ENCODE peak calls at places on chromosomes 2 and 18, in four cellular contexts. Q, B, N and V are unnamed samples.

GRCh38 chr2:10861765-10862164 is 49.2 kb upstream of the PDIA6 start:
- DNase-seq in N (no peak), Q (no peak), B (no peak), V (no peak)

GRCh38 chr2:170277943-170278342 is 100.0 kb downstream of the MYO3B start:
- DNase-seq in N (no peak), B (no peak), Q (no peak), V (no peak)

GRCh38 chr2:128584296-128584900 is 265.7 kb upstream of the HS6ST1 start:
- DNase-seq in Q (peak; percentile 77), N (no peak), B (peak; percentile 72), V (no peak)

GRCh38 chr2:54666131-54666637 is 57.3 kb upstream of the EML6 start:
- DNase-seq in B (peak; percentile 64), N (no peak), Q (peak; percentile 78), V (no peak)

GRCh38 chr2:18187214-18187613 is 308.7 kb downstream of the KCNS3 start:
- DNase-seq in N (no peak), Q (peak; percentile 42), B (no peak), V (no peak)

GRCh38 chr18:10247402-10248117 is 206.9 kb upstream of the APCDD1 start:
- DNase-seq in B (no peak), N (no peak), Q (no peak), V (no peak)

GRCh38 chr18:79697178-79697577 is 17.6 kb downstream of the CTDP1 start:
- DNase-seq in N (no peak), Q (no peak), B (no peak), V (no peak)

GRCh38 chr18:51278045-51278649 is 80.7 kb upstream of the MEX3C start:
- DNase-seq in N (no peak), B (peak; percentile 38), Q (no peak), V (no peak)

GRCh38 chr2:152375174-152375573 is 40.2 kb downstream of the FMNL2 start:
- DNase-seq in B (no peak), Q (no peak), N (no peak), V (no peak)

GRCh38 chr18:8491516-8491915 is 117.7 kb upstream of the RAB12 start:
- DNase-seq in N (no peak), B (no peak), Q (no peak), V (no peak)

GRCh38 chr2:102226612-102227351 is 40.0 kb downstream of the IL1RL2 start:
- DNase-seq in B (no peak), N (no peak), Q (no peak), V (no peak)

GRCh38 chr18:45874501-45875184 is 49.2 kb downstream of the SIGLEC15 start:
- DNase-seq in Q (peak; percentile 56), N (no peak), B (peak; percentile 42), V (no peak)

GRCh38 chr2:1226766-1227165 is 186.5 kb upstream of the TPO start:
- DNase-seq in Q (no peak), N (no peak), B (no peak), V (no peak)

GRCh38 chr2:186059096-186059495 is 320.5 kb downstream of the FSIP2 start:
- DNase-seq in Q (no peak), B (no peak), N (no peak), V (no peak)

GRCh38 chr2:164151518-164151917 is 415.7 kb upstream of the FIGN start:
- DNase-seq in Q (no peak), B (no peak), N (no peak), V (no peak)

GRCh38 chr2:236892721-236893120 is 193.0 kb upstream of the COPS8 start:
- DNase-seq in Q (no peak), B (no peak), N (no peak), V (no peak)

GRCh38 chr2:95342556-95343320 is 45.6 kb downstream of the KCNIP3 start:
- DNase-seq in N (peak; percentile 35), B (no peak), Q (no peak), V (no peak)

GRCh38 chr2:169225906-169226305 is 136.4 kb downstream of the LRP2 start:
- DNase-seq in B (no peak), N (no peak), Q (peak; percentile 4), V (no peak)

GRCh38 chr2:176164803-176165597 is 7.9 kb downstream of the HOXD3 start:
- DNase-seq in Q (peak; percentile 88), N (no peak), B (no peak), V (no peak)

GRCh38 chr2:100767810-100768806 is 51.8 kb upstream of the NPAS2 start:
- DNase-seq in N (no peak), Q (no peak), B (no peak), V (no peak)

GRCh38 chr2:39719317-39719716 is 53.6 kb downstream of the TMEM178A start:
- DNase-seq in N (no peak), Q (no peak), B (no peak), V (no peak)

GRCh38 chr2:28589746-28590463 is 94.0 kb downstream of the PLB1 start:
- DNase-seq in B (no peak), N (peak; percentile 30), Q (no peak), V (no peak)

GRCh38 chr2:127407091-127407490 is 11.1 kb upstream of the PROC start:
- DNase-seq in N (no peak), Q (no peak), B (no peak), V (no peak)
- H3K27ac ChIP-seq in N (peak overlapping the region; percentile 98), Q (no peak overlapping the region), B (no peak overlapping the region), V (no peak overlapping the region)

DNA sequence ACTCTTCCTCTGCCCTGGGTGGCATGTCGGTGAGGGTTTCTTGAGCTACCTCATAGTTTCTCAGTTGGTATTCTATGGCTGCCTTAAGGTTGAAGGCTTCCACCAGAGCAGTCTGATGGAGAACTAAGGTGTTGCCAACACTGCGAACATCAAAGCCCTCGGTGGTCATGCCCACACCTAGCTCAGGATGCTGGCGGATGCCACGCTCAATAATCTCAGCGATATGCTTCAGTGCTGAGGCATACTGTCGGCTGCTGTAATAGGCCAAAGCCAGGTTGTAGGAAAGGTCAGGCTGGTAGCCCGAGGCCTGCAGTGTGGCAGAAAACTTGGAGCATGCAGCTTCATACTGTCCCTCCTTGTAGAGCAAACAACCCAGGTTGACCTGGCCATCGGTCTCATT is 225.3 kb downstream of the AGPS start:
- DNase-seq in B (no peak), Q (no peak), N (no peak), V (no peak)
- H3K27ac ChIP-seq in B (peak overlapping the region; percentile 99), Q (peak overlapping the region; percentile 100), N (peak overlapping the region; percentile 96), V (no peak overlapping the region)

GRCh38 chr2:143787674-143788073 is 658.5 kb downstream of the ARHGAP15 start:
- DNase-seq in Q (no peak), N (no peak), B (no peak), V (peak; percentile 26)
- H3K27ac ChIP-seq in Q (no peak overlapping the region), N (no peak overlapping the region), B (no peak overlapping the region), V (no peak overlapping the region)

GRCh38 chr2:16615687-16616615 is 49.7 kb downstream of the CYRIA start:
- DNase-seq in Q (no peak), N (no peak), B (no peak), V (no peak)

GRCh38 chr2:16615246-16615645 is 50.4 kb downstream of the CYRIA start:
- DNase-seq in N (no peak), B (no peak), Q (no peak), V (no peak)

GRCh38 chr2:16613475-16613874 is 52.2 kb downstream of the CYRIA start:
- DNase-seq in B (no peak), Q (peak; percentile 15), N (no peak), V (no peak)

GRCh38 chr2:16614314-16614860 is 51.2 kb downstream of the CYRIA start:
- DNase-seq in B (peak; percentile 57), N (no peak), Q (peak; percentile 31), V (no peak)

GRCh38 chr2:16612490-16612889 is 53.1 kb downstream of the CYRIA start:
- DNase-seq in B (no peak), Q (no peak), N (no peak), V (no peak)
- H3K27ac ChIP-seq in B (no peak overlapping the region), Q (no peak overlapping the region), N (no peak overlapping the region), V (no peak overlapping the region)

GRCh38 chr18:2325308-2325849 is 245.9 kb downstream of the METTL4 start:
- DNase-seq in Q (peak; percentile 82), N (no peak), B (peak; percentile 75), V (peak; percentile 63)

GRCh38 chr18:2326999-2327398 is 244.3 kb downstream of the METTL4 start:
- DNase-seq in N (no peak), B (no peak), Q (peak; percentile 35), V (no peak)

GRCh38 chr18:2325933-2326332 is 245.4 kb downstream of the METTL4 start:
- DNase-seq in N (no peak), B (no peak), Q (peak; percentile 13), V (no peak)

GRCh38 chr18:2324459-2324858 is 246.8 kb downstream of the METTL4 start:
- DNase-seq in B (no peak), N (no peak), Q (no peak), V (no peak)
- H3K27ac ChIP-seq in B (no peak overlapping the region), N (no peak overlapping the region), Q (no peak overlapping the region), V (no peak overlapping the region)

GRCh38 chr2:223264541-223265171 is 212.7 kb downstream of the KCNE4 start:
- DNase-seq in N (no peak), Q (peak; percentile 2), B (no peak), V (no peak)

GRCh38 chr2:223262946-223263345 is 211.0 kb downstream of the KCNE4 start:
- DNase-seq in Q (peak; percentile 54), B (peak; percentile 29), N (no peak), V (peak; percentile 82)

GRCh38 chr2:223260681-223261080 is 208.7 kb downstream of the KCNE4 start:
- DNase-seq in N (no peak), B (no peak), Q (peak; percentile 62), V (no peak)
- H3K27ac ChIP-seq in N (no peak overlapping the region), B (no peak overlapping the region), Q (no peak overlapping the region), V (peak overlapping the region; percentile 57)